ENCODE peak calls at places on chromosomes 4 and X, in four cellular contexts. P is hepatocyte, F is mucosa of descending colon, T is neural crest cell. D is an unnamed sample.

GRCh38 chr4:26762650-26763049 is 98.0 kb upstream of the STIM2 start:
- DNase-seq in T (no peak), P (no peak), F (peak), D (peak)

GRCh38 chr4:183906486-183906735 is 1.3 kb downstream of the STOX2 start:
- DNase-seq in F (no peak), P (no peak), T (no peak), D (no peak)

GRCh38 chr4:173457893-173458292 is 59.0 kb upstream of the SCRG1 start:
- DNase-seq in F (no peak), P (no peak), T (no peak), D (no peak)

GRCh38 chrX:44022964-44023363 is 49.8 kb upstream of the NDP start:
- DNase-seq in P (no peak), T (no peak), F (no peak), D (no peak)

GRCh38 chrX:112841114-112841819 is 636 bp upstream of the AMOT start:
- DNase-seq in F (peak), T (peak), P (peak), D (peak)

GRCh38 chr4:148442830-148443549 is 776 bp upstream of the NR3C2 start:
- DNase-seq in P (no peak), T (no peak), F (no peak), D (no peak)

GRCh38 chrX:96372313-96373046 is 312.2 kb upstream of the DIAPH2 start:
- DNase-seq in P (peak), F (peak), T (peak), D (no peak)

GRCh38 chr4:86593726-86594558 is at the start of gene PTPN13:
- DNase-seq in F (peak), T (peak), P (peak), D (peak)

DNA sequence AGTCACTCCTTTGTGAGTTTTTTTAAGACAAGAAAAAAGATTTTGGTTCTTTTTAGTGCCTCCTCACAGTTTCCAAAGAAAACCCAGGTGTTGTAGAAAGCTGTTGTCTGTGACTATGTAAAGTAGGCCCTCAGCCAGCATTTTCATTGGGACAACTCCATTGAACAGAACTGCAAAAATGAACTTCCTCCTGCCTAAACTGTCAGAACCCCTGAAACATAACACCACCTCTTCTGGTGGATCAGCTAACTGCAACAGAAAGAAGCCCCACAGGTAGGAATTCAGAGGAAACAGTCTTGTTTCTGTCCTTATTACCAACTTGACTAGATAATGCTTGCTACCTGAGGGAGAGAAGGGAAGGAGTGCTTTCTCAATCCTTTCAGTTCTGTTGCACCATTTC is 3.4 kb upstream of the ATP11C start:
- DNase-seq in P (no peak), F (no peak), T (no peak), D (no peak)
- TF ChIP-seq CTCF in P (no peak), F (no peak), T (no peak), D (no peak)

GRCh38 chrX:54481751-54482150 is 14.3 kb downstream of the FGD1 start:
- DNase-seq in F (no peak), P (no peak), T (no peak), D (no peak)
- TF ChIP-seq CTCF in F (no peak), P (no peak), T (peak), D (no peak)

DNA sequence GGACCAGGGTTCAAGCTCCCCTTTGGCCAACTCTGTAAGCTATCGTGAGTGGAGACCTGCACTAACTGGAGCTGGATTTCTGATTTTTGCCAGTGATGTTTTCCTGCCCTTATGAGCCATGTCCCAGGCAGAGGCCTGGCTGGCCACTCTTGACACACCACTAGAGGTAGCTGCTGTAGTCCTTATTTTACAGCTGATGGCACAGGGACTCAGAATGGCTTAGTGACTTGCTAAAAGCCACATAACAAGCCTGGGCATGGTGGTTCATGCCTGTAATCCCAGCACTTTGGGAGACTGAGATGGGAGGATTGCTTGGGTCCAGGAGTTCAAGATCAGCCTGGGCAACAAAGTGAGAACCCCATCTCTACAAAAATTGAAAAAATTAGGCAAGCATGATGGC is 33.4 kb downstream of the CYTL1 start:
- DNase-seq in F (no peak), P (no peak), T (no peak), D (no peak)
- TF ChIP-seq CTCF in F (no peak), P (peak), T (no peak), D (peak)

GRCh38 chr4:2949782-2950125 is 13.5 kb downstream of the NOP14 start:
- DNase-seq in P (no peak), T (no peak), F (no peak), D (no peak)

GRCh38 chr4:2958446-2958845 is 4.8 kb downstream of the NOP14 start:
- DNase-seq in T (no peak), P (no peak), F (no peak), D (no peak)

GRCh38 chr4:2953496-2953895 is 9.7 kb downstream of the NOP14 start:
- DNase-seq in P (no peak), F (no peak), T (no peak), D (no peak)

GRCh38 chr4:2950221-2950989 is 12.8 kb downstream of the NOP14 start:
- DNase-seq in P (no peak), T (no peak), F (no peak), D (no peak)

GRCh38 chr4:2954358-2955185 is 8.6 kb downstream of the NOP14 start:
- DNase-seq in P (no peak), T (no peak), F (peak), D (no peak)
- TF ChIP-seq CTCF in P (peak), T (no peak), F (no peak), D (no peak)

GRCh38 chr4:1855334-1856070 is 454 bp downstream of the LETM1 start:
- DNase-seq in F (peak), T (no peak), P (peak), D (no peak)

GRCh38 chr4:1857931-1858330 is 2.0 kb upstream of the LETM1 start:
- DNase-seq in T (no peak), P (no peak), F (no peak), D (no peak)

GRCh38 chr4:1854752-1855151 is 1.2 kb downstream of the LETM1 start:
- DNase-seq in T (no peak), F (no peak), P (no peak), D (no peak)

GRCh38 chr4:1856920-1857699 is 1.2 kb upstream of the LETM1 start:
- DNase-seq in P (peak), F (peak), T (no peak), D (no peak)

GRCh38 chr4:1856071-1856919 is at the start of gene LETM1:
- DNase-seq in F (peak), T (peak), P (peak), D (peak)
- TF ChIP-seq CTCF in F (no peak), T (peak), P (no peak), D (no peak)

D was measured in LNCaP clone FGC.